ENCODE peak calls at places on chromosomes 6 and 20, in six cellular contexts. I is Jurkat, Clone E6-1; C is T-helper 2 cell; Z is brain microvascular endothelial cell; D is dermis blood vessel endothelial cell; O is mucosa of descending colon. K is an unnamed sample.

GRCh38 chr6:27288136-27289044 is 23.7 kb downstream of the POM121L2 start:
- DNase-seq in I (no peak), Z (no peak), O (no peak), D (no peak), C (no peak), K (no peak)

GRCh38 chr6:148760143-148760505 is 13.3 kb downstream of the UST start:
- DNase-seq in Z (no peak), D (no peak), C (no peak), O (no peak), I (no peak), K (no peak)

GRCh38 chr6:37988131-37988530 is 168.6 kb downstream of the ZFAND3 start:
- DNase-seq in C (no peak), I (no peak), D (no peak), Z (peak), O (no peak), K (no peak)

GRCh38 chr6:21273451-21273850 is 320.1 kb upstream of the SOX4 start:
- DNase-seq in Z (no peak), C (no peak), D (no peak), I (no peak), O (no peak), K (no peak)

GRCh38 chr6:37624121-37624520 is 73.6 kb downstream of the MDGA1 start:
- DNase-seq in I (no peak), D (no peak), C (no peak), Z (no peak), O (no peak), K (no peak)

GRCh38 chr6:33248643-33248931 is 23.1 kb downstream of the VPS52 start:
- DNase-seq in C (no peak), Z (no peak), I (no peak), D (no peak), O (no peak), K (no peak)

GRCh38 chr20:3563548-3564177 is 92.8 kb downstream of the ATRN start:
- DNase-seq in Z (peak), I (peak), O (no peak), C (peak), D (peak), K (peak)

GRCh38 chr20:61639200-61639599 is 387.1 kb downstream of the CDH4 start:
- DNase-seq in O (no peak), I (no peak), D (no peak), Z (no peak), C (no peak), K (peak)

GRCh38 chr6:26571592-26572296 is 25.0 kb upstream of the ABT1 start:
- DNase-seq in C (peak), Z (peak), O (no peak), D (peak), I (no peak), K (peak)

GRCh38 chr6:158560787-158561246 is 926 bp downstream of the TMEM181 start:
- DNase-seq in D (peak), Z (no peak), I (no peak), C (peak), O (no peak), K (peak)

GRCh38 chr6:86686496-86686895 is 250.8 kb upstream of the HTR1E start:
- DNase-seq in C (no peak), I (no peak), O (no peak), D (no peak), Z (no peak), K (no peak)

GRCh38 chr6:158284340-158285210 is 27.7 kb upstream of the TULP4 start:
- DNase-seq in O (no peak), I (no peak), C (peak), Z (peak), D (no peak), K (peak)

GRCh38 chr6:90369024-90369519 is 72.4 kb upstream of the BACH2 start:
- DNase-seq in Z (peak), O (no peak), D (peak), C (peak), I (no peak), K (peak)

GRCh38 chr6:158879180-158879579 is 60.0 kb upstream of the EZR start:
- DNase-seq in O (no peak), Z (peak), I (no peak), C (peak), D (no peak), K (no peak)

GRCh38 chr20:21360686-21361085 is 36.6 kb downstream of the NKX2-4 start:
- DNase-seq in Z (no peak), O (no peak), D (peak), C (no peak), I (no peak), K (peak)

GRCh38 chr6:159931112-159931511 is 37.8 kb upstream of the IGF2R start:
- DNase-seq in Z (no peak), C (peak), D (no peak), I (no peak), O (no peak), K (no peak)

GRCh38 chr6:168524644-168525043 is 83.7 kb downstream of the SMOC2 start:
- DNase-seq in I (no peak), D (no peak), C (no peak), O (no peak), Z (no peak), K (no peak)

GRCh38 chr6:35782424-35782823 is 1.6 kb downstream of the CLPSL1 start:
- DNase-seq in D (no peak), O (no peak), I (no peak), Z (no peak), C (no peak), K (no peak)

GRCh38 chr20:33832113-33832853 is 21.1 kb downstream of the CHMP4B start:
- DNase-seq in O (peak), D (peak), I (no peak), Z (peak), C (no peak), K (no peak)

GRCh38 chr6:85451586-85452306 is 1.9 kb downstream of the NT5E start:
- DNase-seq in Z (no peak), D (peak), C (no peak), I (no peak), O (no peak), K (no peak)

GRCh38 chr6:26520088-26520839 is 17.9 kb upstream of the HMGN4 start:
- DNase-seq in I (peak), D (no peak), Z (no peak), C (no peak), O (no peak), K (no peak)

GRCh38 chr20:4795394-4795793 is 73.7 kb downstream of the PRND start:
- DNase-seq in I (no peak), Z (peak), D (peak), O (no peak), C (peak), K (peak)

GRCh38 chr6:31871068-31871659 is 7.6 kb downstream of the SLC44A4 start:
- DNase-seq in I (no peak), Z (no peak), C (peak), O (no peak), D (no peak), K (peak)

GRCh38 chr20:19851863-19852262 is 93.8 kb downstream of the RIN2 start:
- DNase-seq in I (no peak), D (no peak), O (no peak), Z (no peak), C (no peak), K (no peak)

GRCh38 chr20:2690718-2691117 is 1.9 kb upstream of the EBF4 start:
- DNase-seq in D (no peak), O (peak), I (no peak), Z (no peak), C (no peak), K (no peak)

GRCh38 chr20:44217342-44218092 is 6.9 kb upstream of the OSER1 start:
- DNase-seq in C (peak), D (peak), O (no peak), I (peak), Z (peak), K (peak)

GRCh38 chr6:13319891-13320564 is 8.3 kb downstream of the TBC1D7 start:
- DNase-seq in O (no peak), I (no peak), C (no peak), Z (no peak), D (no peak), K (no peak)

GRCh38 chr6:162942860-162943259 is 215.1 kb downstream of the PACRG start:
- DNase-seq in D (no peak), Z (peak), I (no peak), C (no peak), O (no peak), K (no peak)

GRCh38 chr6:51529240-51529639 is 558.2 kb downstream of the PKHD1 start:
- DNase-seq in O (no peak), Z (no peak), D (no peak), I (no peak), C (no peak), K (no peak)

GRCh38 chr6:84816196-84816745 is 51.9 kb upstream of the TBX18 start:
- DNase-seq in Z (no peak), I (no peak), O (no peak), D (peak), C (no peak), K (no peak)

GRCh38 chr6:13305791-13306190 is 22.5 kb downstream of the TBC1D7 start:
- DNase-seq in O (no peak), D (no peak), I (no peak), C (no peak), Z (no peak), K (no peak)

GRCh38 chr6:138485005-138485545 is 14.2 kb downstream of the NHSL1 start:
- DNase-seq in Z (no peak), O (no peak), I (no peak), D (no peak), C (no peak), K (peak)

GRCh38 chr20:62965363-62965771 is 12.9 kb downstream of the SLC17A9 start:
- DNase-seq in O (peak), Z (no peak), D (no peak), C (no peak), I (no peak), K (no peak)

GRCh38 chr6:706161-706560 is 13.2 kb upstream of the EXOC2 start:
- DNase-seq in O (no peak), D (peak), C (no peak), I (no peak), Z (no peak), K (peak)

GRCh38 chr6:37691904-37692806 is 5.5 kb downstream of the MDGA1 start:
- DNase-seq in Z (peak), O (peak), D (peak), C (peak), I (peak), K (peak)

GRCh38 chr6:94270040-94270689 is 850.8 kb upstream of the EPHA7 start:
- DNase-seq in D (no peak), I (no peak), C (no peak), O (no peak), Z (no peak), K (no peak)

GRCh38 chr6:112027942-112028674 is 25.8 kb upstream of the CCN6 start:
- DNase-seq in Z (no peak), C (peak), O (no peak), I (peak), D (no peak), K (no peak)

GRCh38 chr20:25328954-25329498 is 61.6 kb downstream of the ABHD12 start:
- DNase-seq in I (no peak), O (no peak), Z (no peak), C (no peak), D (no peak), K (no peak)